ENCODE peak calls at places on chromosome 14, in seven cellular contexts. V, R, Y, N, J, G and D are unnamed samples.

GRCh38 chr14:29236848-29237247 is 470.3 kb downstream of the FOXG1 start:
- DNase-seq in V (no peak), R (no peak), Y (no peak), N (no peak), J (no peak), G (no peak), D (no peak)

GRCh38 chr14:103711516-103712431 is 3.5 kb downstream of the XRCC3 start:
- DNase-seq in V (no peak), R (no peak), Y (no peak), N (no peak), J (no peak), G (no peak), D (no peak)

GRCh38 chr14:25116607-25117006 is 66.7 kb upstream of the STXBP6 start:
- DNase-seq in V (no peak), R (no peak), Y (no peak), N (no peak), J (no peak), G (no peak), D (no peak)

GRCh38 chr14:21068521-21069387 is 1.4 kb upstream of the ARHGEF40 start:
- DNase-seq in V (peak), R (peak), Y (peak), N (no peak), J (peak), G (no peak), D (peak)

GRCh38 chr14:57657487-57657886 is 163.8 kb upstream of the CCDC198 start:
- DNase-seq in V (no peak), R (no peak), Y (no peak), N (no peak), J (no peak), G (no peak), D (no peak)

GRCh38 chr14:52951730-52952481 is 1.1 kb upstream of the FERMT2 start:
- DNase-seq in V (peak), R (peak), Y (peak), N (no peak), J (peak), G (no peak), D (peak)

GRCh38 chr14:104352493-104353220 is 214.3 kb downstream of the KIF26A start:
- DNase-seq in V (no peak), R (no peak), Y (no peak), N (no peak), J (no peak), G (no peak), D (no peak)

GRCh38 chr14:71221119-71221518 is 313.9 kb downstream of the PCNX1 start:
- DNase-seq in V (no peak), R (no peak), Y (no peak), N (no peak), J (no peak), G (no peak), D (no peak)

GRCh38 chr14:31449971-31450610 is 7.2 kb downstream of the DTD2 start:
- DNase-seq in V (peak), R (peak), Y (peak), N (no peak), J (peak), G (no peak), D (peak)

GRCh38 chr14:104665663-104666522 is 23.5 kb upstream of the INF2 start:
- DNase-seq in V (peak), R (peak), Y (no peak), N (no peak), J (no peak), G (no peak), D (peak)

GRCh38 chr14:67413806-67414769 is 2.1 kb upstream of the PLEK2 start:
- DNase-seq in V (peak), R (peak), Y (no peak), N (peak), J (peak), G (no peak), D (peak)

GRCh38 chr14:23306412-23307145 is at the start of gene BCL2L2:
- DNase-seq in V (peak), R (peak), Y (peak), N (peak), J (peak), G (no peak), D (peak)

GRCh38 chr14:105050551-105050897 is 14.7 kb downstream of the GPR132 start:
- DNase-seq in V (peak), R (peak), Y (peak), N (no peak), J (peak), G (no peak), D (no peak)

GRCh38 chr14:61385002-61385685 is 63.8 kb downstream of the PRKCH start:
- DNase-seq in V (no peak), R (no peak), Y (no peak), N (no peak), J (no peak), G (no peak), D (no peak)

GRCh38 chr14:55889124-55889523 is 229.1 kb upstream of the PELI2 start:
- DNase-seq in V (no peak), R (no peak), Y (no peak), N (no peak), J (no peak), G (no peak), D (no peak)

GRCh38 chr14:101823511-101824120 is 62.1 kb downstream of the PPP2R5C start:
- DNase-seq in V (no peak), R (no peak), Y (no peak), N (no peak), J (no peak), G (peak), D (no peak)

GRCh38 chr14:37985826-37986470 is 221.8 kb upstream of the SSTR1 start:
- DNase-seq in V (peak), R (peak), Y (peak), N (no peak), J (no peak), G (no peak), D (peak)

GRCh38 chr14:40099316-40099715 is 667.1 kb upstream of the FBXO33 start:
- DNase-seq in V (no peak), R (no peak), Y (no peak), N (no peak), J (no peak), G (no peak), D (no peak)

GRCh38 chr14:96424104-96424989 is 32.4 kb downstream of the AK7 start:
- DNase-seq in V (peak), R (peak), Y (peak), N (no peak), J (peak), G (peak), D (peak)

GRCh38 chr14:68892961-68893360 is 86.1 kb downstream of the ACTN1 start:
- DNase-seq in V (no peak), R (no peak), Y (no peak), N (no peak), J (no peak), G (no peak), D (no peak)

GRCh38 chr14:77988966-77989365 is 181.2 kb upstream of the NRXN3 start:
- DNase-seq in V (no peak), R (peak), Y (no peak), N (no peak), J (peak), G (no peak), D (no peak)
- TF ChIP-seq JUND in V (no peak), R (no peak), Y (no peak), N (no peak), J (peak), G (no peak), D (no peak)

DNA sequence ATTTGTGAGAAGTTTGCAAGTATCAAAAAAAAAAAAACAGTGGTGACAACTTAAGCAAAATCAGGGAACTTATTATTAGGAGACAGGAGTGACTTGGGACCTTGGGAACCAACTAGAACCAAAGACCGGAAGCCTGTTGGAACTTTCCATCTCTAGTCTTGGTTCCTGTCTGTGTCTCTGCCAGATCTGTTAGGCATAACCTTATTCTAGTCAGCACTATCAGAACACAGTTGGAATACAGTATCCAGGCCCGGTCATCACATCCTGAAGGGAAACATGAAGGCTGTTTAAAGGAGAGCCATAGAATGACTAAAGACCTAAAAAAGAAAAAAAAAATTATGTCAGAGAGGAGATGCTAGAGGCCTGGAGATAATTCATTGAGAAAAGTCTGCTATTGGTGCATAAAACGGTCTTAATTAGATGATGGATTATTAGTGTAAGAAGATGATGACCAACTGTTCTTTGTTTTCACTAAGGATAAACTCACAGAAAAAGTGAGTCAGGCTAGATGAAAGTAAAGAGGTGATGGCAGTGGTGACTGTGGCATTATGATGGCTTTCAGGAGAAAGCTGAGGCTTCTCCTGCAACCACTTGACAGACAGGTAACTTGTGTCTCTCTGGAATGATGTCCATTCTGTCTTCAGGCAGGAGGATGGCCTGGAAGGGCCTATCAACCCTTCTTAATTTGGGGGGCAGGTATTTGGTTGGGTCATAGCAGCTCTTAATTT is 28.2 kb downstream of the DACT1 start:
- DNase-seq in V (no peak), R (no peak), Y (no peak), N (no peak), J (no peak), G (no peak), D (no peak)
- TF ChIP-seq JUND in V (no peak), R (no peak), Y (no peak), N (no peak), J (no peak), G (no peak), D (no peak)

DNA sequence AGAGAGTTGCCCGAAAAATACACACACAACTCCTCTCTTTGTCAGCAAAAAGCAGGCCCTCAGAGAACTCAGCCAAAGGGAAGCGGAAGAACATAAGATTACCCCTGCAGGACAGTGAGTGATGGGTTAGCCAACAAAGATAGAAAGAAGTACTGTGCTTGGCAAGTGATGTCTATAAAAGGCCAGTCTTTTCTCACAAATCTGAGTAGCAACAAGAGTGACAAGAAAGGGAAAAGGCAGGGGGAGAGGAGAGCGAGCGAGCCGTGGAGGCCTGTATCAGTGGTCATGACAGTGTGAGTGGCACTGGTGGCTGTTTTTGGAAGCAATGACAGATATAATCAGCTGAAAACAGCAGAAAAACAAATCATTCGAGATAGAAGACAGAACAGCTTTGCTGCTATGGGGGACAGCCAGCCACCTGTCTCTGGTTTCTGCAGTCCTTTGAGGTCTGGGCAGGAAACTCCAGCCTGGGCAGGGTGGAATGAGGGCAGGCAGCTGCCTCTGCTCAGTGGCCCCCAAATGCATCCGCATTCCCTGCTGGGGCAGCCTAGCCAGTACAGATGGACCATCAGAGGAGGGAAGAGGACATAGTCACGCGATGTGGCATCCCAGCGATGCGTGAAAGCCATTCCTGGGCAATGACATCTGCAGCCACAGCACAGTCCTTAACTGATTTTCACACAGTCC is 74.7 kb downstream of the TRIM9 start:
- DNase-seq in V (no peak), R (no peak), Y (peak), N (no peak), J (no peak), G (no peak), D (no peak)
- TF ChIP-seq JUND in V (no peak), R (no peak), Y (no peak), N (no peak), J (no peak), G (no peak), D (no peak)

GRCh38 chr14:50447491-50447890 is 50.8 kb upstream of the CDKL1 start:
- DNase-seq in V (peak), R (no peak), Y (no peak), N (no peak), J (no peak), G (no peak), D (no peak)

GRCh38 chr14:50453869-50454268 is 57.2 kb upstream of the CDKL1 start:
- DNase-seq in V (no peak), R (no peak), Y (no peak), N (no peak), J (no peak), G (no peak), D (no peak)

GRCh38 chr14:50451854-50452253 is 55.2 kb upstream of the CDKL1 start:
- DNase-seq in V (no peak), R (no peak), Y (no peak), N (no peak), J (no peak), G (no peak), D (no peak)

GRCh38 chr14:50452979-50453705 is 56.5 kb upstream of the CDKL1 start:
- DNase-seq in V (no peak), R (no peak), Y (no peak), N (no peak), J (no peak), G (no peak), D (no peak)

GRCh38 chr14:50452285-50452684 is 55.6 kb upstream of the CDKL1 start:
- DNase-seq in V (no peak), R (no peak), Y (no peak), N (no peak), J (no peak), G (no peak), D (no peak)
- TF ChIP-seq JUND in V (no peak), R (no peak), Y (no peak), N (no peak), J (no peak), G (no peak), D (no peak)

DNA sequence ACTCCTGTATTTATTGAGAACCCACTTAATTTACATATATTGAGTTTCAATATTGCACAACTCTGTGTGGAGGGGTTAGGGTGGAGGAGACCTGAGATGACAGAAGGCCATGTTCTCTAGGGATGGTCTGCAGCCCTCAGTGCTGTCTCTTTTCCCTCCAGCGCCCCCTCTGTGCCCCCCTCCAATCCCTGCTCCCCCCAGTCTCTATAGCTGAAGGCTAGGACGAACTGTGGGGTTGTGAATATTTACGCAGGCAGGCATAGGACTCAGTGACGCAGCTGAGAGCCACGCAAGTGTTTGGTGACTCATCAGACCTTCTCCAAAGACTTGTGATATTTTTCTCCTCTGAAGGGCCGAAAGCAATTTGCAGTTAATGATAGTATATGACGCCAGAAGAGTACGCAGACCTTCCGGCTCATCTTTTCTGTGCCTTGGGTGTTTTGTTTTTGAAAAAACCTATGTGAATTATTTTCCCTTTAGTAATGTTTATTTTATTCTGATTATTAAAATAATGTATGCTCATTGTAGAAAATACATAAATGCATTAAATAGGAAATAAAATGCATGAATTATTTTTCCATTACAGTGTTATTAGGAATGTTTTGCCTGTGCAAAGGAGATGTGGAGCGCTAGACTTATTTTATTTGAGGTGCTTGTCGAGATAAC is 85.3 kb downstream of the SLC25A47 start:
- DNase-seq in V (peak), R (no peak), Y (no peak), N (no peak), J (peak), G (no peak), D (no peak)
- TF ChIP-seq JUND in V (peak), R (no peak), Y (no peak), N (no peak), J (peak), G (no peak), D (no peak)